ENCODE peak calls at places on chromosomes 12 and 14, in ten cellular contexts. One of them, this sample, is unnamed.

GRCh38 chr12:88946377-88946997 is 366.2 kb upstream of the KITLG start:
- DNase-seq in choroid plexus epithelial cell: peak
- DNase-seq in HT-29: peak
- DNase-seq in IMR-90: peak
- DNase-seq in DMS53: no peak
- DNase-seq in GM12865: peak
- DNase-seq in NCI-H69: peak
- DNase-seq in stimulated activated CD8-positive, alpha-beta memory T cell treated with anti-CD3 and anti-CD28 coated beads, Interleukin-4, amount 100 ng/mL, for 24 hours: no peak
- DNase-seq in GM20000: no peak
- DNase-seq in H9: no peak
- DNase-seq in this sample: no peak

GRCh38 chr14:104386281-104386841 is 193.2 kb upstream of the C14orf180 start:
- DNase-seq in choroid plexus epithelial cell: no peak
- DNase-seq in HT-29: no peak
- DNase-seq in IMR-90: no peak
- DNase-seq in DMS53: no peak
- DNase-seq in GM12865: no peak
- DNase-seq in NCI-H69: peak
- DNase-seq in stimulated activated CD8-positive, alpha-beta memory T cell treated with anti-CD3 and anti-CD28 coated beads, Interleukin-4, amount 100 ng/mL, for 24 hours: no peak
- DNase-seq in GM20000: no peak
- DNase-seq in H9: peak
- DNase-seq in this sample: no peak

GRCh38 chr12:12916135-12916956 is 25.0 kb downstream of the GPRC5A start:
- DNase-seq in choroid plexus epithelial cell: peak
- DNase-seq in HT-29: peak
- DNase-seq in IMR-90: peak
- DNase-seq in DMS53: peak
- DNase-seq in GM12865: peak
- DNase-seq in NCI-H69: peak
- DNase-seq in stimulated activated CD8-positive, alpha-beta memory T cell treated with anti-CD3 and anti-CD28 coated beads, Interleukin-4, amount 100 ng/mL, for 24 hours: peak
- DNase-seq in GM20000: peak
- DNase-seq in H9: peak
- DNase-seq in this sample: peak

GRCh38 chr12:116261525-116262100 is 15.9 kb downstream of the MED13L start:
- DNase-seq in choroid plexus epithelial cell: no peak
- DNase-seq in HT-29: no peak
- DNase-seq in IMR-90: no peak
- DNase-seq in DMS53: no peak
- DNase-seq in GM12865: no peak
- DNase-seq in NCI-H69: no peak
- DNase-seq in stimulated activated CD8-positive, alpha-beta memory T cell treated with anti-CD3 and anti-CD28 coated beads, Interleukin-4, amount 100 ng/mL, for 24 hours: no peak
- DNase-seq in GM20000: no peak
- DNase-seq in H9: no peak
- DNase-seq in this sample: no peak

GRCh38 chr12:105053116-105053572 is 31.1 kb downstream of the ALDH1L2 start:
- DNase-seq in choroid plexus epithelial cell: peak
- DNase-seq in HT-29: peak
- DNase-seq in IMR-90: peak
- DNase-seq in DMS53: peak
- DNase-seq in GM12865: peak
- DNase-seq in NCI-H69: peak
- DNase-seq in stimulated activated CD8-positive, alpha-beta memory T cell treated with anti-CD3 and anti-CD28 coated beads, Interleukin-4, amount 100 ng/mL, for 24 hours: peak
- DNase-seq in GM20000: peak
- DNase-seq in H9: peak
- DNase-seq in this sample: peak

GRCh38 chr14:71693373-71693772 is 238.9 kb upstream of the RGS6 start:
- DNase-seq in choroid plexus epithelial cell: peak
- DNase-seq in HT-29: no peak
- DNase-seq in IMR-90: peak
- DNase-seq in DMS53: no peak
- DNase-seq in GM12865: no peak
- DNase-seq in NCI-H69: no peak
- DNase-seq in stimulated activated CD8-positive, alpha-beta memory T cell treated with anti-CD3 and anti-CD28 coated beads, Interleukin-4, amount 100 ng/mL, for 24 hours: no peak
- DNase-seq in GM20000: no peak
- DNase-seq in H9: no peak
- DNase-seq in this sample: no peak

GRCh38 chr12:1848146-1848545 is 27.8 kb downstream of the LRTM2 start:
- DNase-seq in choroid plexus epithelial cell: no peak
- DNase-seq in HT-29: no peak
- DNase-seq in IMR-90: no peak
- DNase-seq in DMS53: no peak
- DNase-seq in GM12865: no peak
- DNase-seq in NCI-H69: peak
- DNase-seq in stimulated activated CD8-positive, alpha-beta memory T cell treated with anti-CD3 and anti-CD28 coated beads, Interleukin-4, amount 100 ng/mL, for 24 hours: no peak
- DNase-seq in GM20000: no peak
- DNase-seq in H9: peak
- DNase-seq in this sample: no peak

GRCh38 chr12:31600252-31600651 is 9.3 kb upstream of the DENND5B start:
- DNase-seq in choroid plexus epithelial cell: no peak
- DNase-seq in HT-29: no peak
- DNase-seq in IMR-90: no peak
- DNase-seq in DMS53: peak
- DNase-seq in GM12865: peak
- DNase-seq in NCI-H69: peak
- DNase-seq in stimulated activated CD8-positive, alpha-beta memory T cell treated with anti-CD3 and anti-CD28 coated beads, Interleukin-4, amount 100 ng/mL, for 24 hours: no peak
- DNase-seq in GM20000: no peak
- DNase-seq in H9: peak
- DNase-seq in this sample: no peak

GRCh38 chr14:23801766-23802165 is 151.8 kb upstream of the DHRS4 start:
- DNase-seq in choroid plexus epithelial cell: no peak
- DNase-seq in HT-29: no peak
- DNase-seq in IMR-90: no peak
- DNase-seq in DMS53: no peak
- DNase-seq in GM12865: no peak
- DNase-seq in NCI-H69: no peak
- DNase-seq in stimulated activated CD8-positive, alpha-beta memory T cell treated with anti-CD3 and anti-CD28 coated beads, Interleukin-4, amount 100 ng/mL, for 24 hours: no peak
- DNase-seq in GM20000: no peak
- DNase-seq in H9: no peak
- DNase-seq in this sample: no peak

GRCh38 chr14:76904740-76905569 is 78.7 kb downstream of the LRRC74A start:
- DNase-seq in choroid plexus epithelial cell: peak
- DNase-seq in HT-29: no peak
- DNase-seq in IMR-90: peak
- DNase-seq in DMS53: peak
- DNase-seq in GM12865: peak
- DNase-seq in NCI-H69: peak
- DNase-seq in stimulated activated CD8-positive, alpha-beta memory T cell treated with anti-CD3 and anti-CD28 coated beads, Interleukin-4, amount 100 ng/mL, for 24 hours: peak
- DNase-seq in GM20000: peak
- DNase-seq in H9: no peak
- DNase-seq in this sample: peak

This sample was measured in T follicular helper cell.